ENCODE peak calls at places on chromosomes 16 and 17, in seven cellular contexts. F is mesothelial cell of epicardium, L is PC-9, U is LHCN-M2, M is HuH-7, B is psoas muscle, K is HTR-8/SVneo. C is an unnamed sample.
A peak's percentile ranks its signal among the peaks of the same experiment; 100 is the strongest.

GRCh38 chr16:85045641-85046471 is 18.3 kb downstream of the KIAA0513 start:
- DNase-seq in F (no peak), L (no peak), U (no peak), M (no peak), B (no peak), K (no peak), C (no peak)

GRCh38 chr17:18344021-18344420 is 19.3 kb downstream of the SHMT1 start:
- DNase-seq in F (no peak), L (no peak), U (no peak), M (no peak), B (no peak), K (no peak), C (no peak)

GRCh38 chr17:58344047-58344790 is 7.8 kb downstream of the SUPT4H1 start:
- DNase-seq in F (no peak), L (no peak), U (no peak), M (no peak), B (no peak), K (no peak), C (no peak)

GRCh38 chr17:77666480-77666879 is 292.0 kb upstream of the TNRC6C start:
- DNase-seq in F (no peak), L (no peak), U (no peak), M (no peak), B (no peak), K (no peak), C (no peak)

GRCh38 chr16:83615553-83615952 is 192.2 kb upstream of the HSBP1 start:
- DNase-seq in F (no peak), L (no peak), U (peak; percentile 23), M (no peak), B (no peak), K (no peak), C (no peak)

GRCh38 chr16:82867425-82867824 is 240.7 kb downstream of the CDH13 start:
- DNase-seq in F (no peak), L (no peak), U (peak; percentile 20), M (no peak), B (no peak), K (no peak), C (no peak)

GRCh38 chr17:60301644-60302043 is 90.3 kb downstream of the USP32 start:
- DNase-seq in F (no peak), L (no peak), U (no peak), M (no peak), B (no peak), K (no peak), C (no peak)

GRCh38 chr16:84806256-84806889 is 13.4 kb upstream of the CRISPLD2 start:
- DNase-seq in F (no peak), L (peak; percentile 86), U (peak; percentile 17), M (no peak), B (no peak), K (peak; percentile 95), C (peak; percentile 78)

GRCh38 chr16:26860506-26860905 is 206.2 kb upstream of the C16orf82 start:
- DNase-seq in F (no peak), L (no peak), U (no peak), M (no peak), B (no peak), K (no peak), C (no peak)

GRCh38 chr17:50328360-50328759 is 17.6 kb upstream of the XYLT2 start:
- DNase-seq in F (no peak), L (no peak), U (no peak), M (no peak), B (no peak), K (no peak), C (no peak)

GRCh38 chr17:15973016-15973415 is 26.5 kb downstream of the ZSWIM7 start:
- DNase-seq in F (no peak), L (no peak), U (no peak), M (no peak), B (no peak), K (no peak), C (no peak)

GRCh38 chr17:43823350-43824084 is 9.4 kb downstream of the MPP3 start:
- DNase-seq in F (no peak), L (no peak), U (no peak), M (no peak), B (no peak), K (no peak), C (peak; percentile 69)

GRCh38 chr17:82019905-82020873 is 2.5 kb downstream of the CENPX start:
- DNase-seq in F (no peak), L (no peak), U (peak; percentile 27), M (peak; percentile 94), B (peak; percentile 68), K (peak; percentile 49), C (no peak)

GRCh38 chr16:50478773-50479149 is 69.4 kb upstream of the NKD1 start:
- DNase-seq in F (no peak), L (no peak), U (no peak), M (no peak), B (no peak), K (no peak), C (no peak)

GRCh38 chr16:50501986-50502615 is 46.1 kb upstream of the NKD1 start:
- DNase-seq in F (no peak), L (no peak), U (no peak), M (no peak), B (no peak), K (no peak), C (peak; percentile 13)

GRCh38 chr16:11183035-11183812 is 72.8 kb downstream of the SOCS1 start:
- DNase-seq in F (no peak), L (no peak), U (no peak), M (no peak), B (no peak), K (no peak), C (no peak)

GRCh38 chr17:64698725-64699124 is 36.6 kb upstream of the SMURF2 start:
- DNase-seq in F (no peak), L (no peak), U (no peak), M (no peak), B (no peak), K (no peak), C (no peak)

GRCh38 chr16:75086281-75086680 is 30.3 kb downstream of the LDHD start:
- DNase-seq in F (no peak), L (no peak), U (peak; percentile 44), M (no peak), B (no peak), K (no peak), C (no peak)

GRCh38 chr17:82195675-82196258 is 16.9 kb downstream of the CCDC57 start:
- DNase-seq in F (no peak), L (no peak), U (no peak), M (no peak), B (no peak), K (no peak), C (no peak)

GRCh38 chr17:17044846-17045561 is 2.7 kb downstream of the MPRIP start:
- DNase-seq in F (no peak), L (peak; percentile 82), U (peak; percentile 89), M (no peak), B (no peak), K (no peak), C (no peak)

GRCh38 chr16:52558448-52558847 is 11.5 kb upstream of the TOX3 start:
- DNase-seq in F (no peak), L (no peak), U (no peak), M (no peak), B (no peak), K (no peak), C (no peak)

GRCh38 chr16:29821663-29822115 is 1.4 kb downstream of the MVP start:
- DNase-seq in F (no peak), L (peak; percentile 84), U (peak; percentile 83), M (no peak), B (no peak), K (no peak), C (no peak)

GRCh38 chr17:61294777-61295176 is 104.9 kb upstream of the TBX2 start:
- DNase-seq in F (no peak), L (no peak), U (peak; percentile 67), M (no peak), B (no peak), K (peak; percentile 79), C (no peak)

GRCh38 chr16:4123617-4124300 is 7.5 kb upstream of the ADCY9 start:
- DNase-seq in F (no peak), L (no peak), U (peak; percentile 15), M (no peak), B (no peak), K (no peak), C (no peak)

GRCh38 chr16:64122177-64122576 is 999.7 kb downstream of the CDH11 start:
- DNase-seq in F (no peak), L (no peak), U (peak; percentile 57), M (no peak), B (no peak), K (no peak), C (no peak)

GRCh38 chr17:64155751-64156544 is 26.0 kb upstream of the ERN1 start:
- DNase-seq in F (no peak), L (no peak), U (peak; percentile 37), M (peak; percentile 70), B (peak; percentile 75), K (no peak), C (peak; percentile 86)

GRCh38 chr16:71347146-71347545 is 11.4 kb upstream of the CALB2 start:
- DNase-seq in F (no peak), L (no peak), U (no peak), M (no peak), B (no peak), K (no peak), C (peak; percentile 9)

GRCh38 chr16:28585674-28586073 is 11.2 kb downstream of the SULT1A2 start:
- DNase-seq in F (no peak), L (peak; percentile 82), U (no peak), M (no peak), B (no peak), K (no peak), C (no peak)

GRCh38 chr16:84159006-84159405 is 13.9 kb downstream of the DNAAF1 start:
- DNase-seq in F (no peak), L (no peak), U (no peak), M (no peak), B (no peak), K (no peak), C (no peak)

GRCh38 chr16:28836761-28837064 is 9.4 kb downstream of the TUFM start:
- DNase-seq in F (no peak), L (no peak), U (no peak), M (no peak), B (no peak), K (no peak), C (no peak)

GRCh38 chr17:63821809-63822208 is 5.4 kb upstream of the PSMC5 start:
- DNase-seq in F (no peak), L (no peak), U (no peak), M (no peak), B (no peak), K (no peak), C (no peak)

GRCh38 chr16:88995746-88996535 is 18.9 kb upstream of the CBFA2T3 start:
- DNase-seq in F (no peak), L (no peak), U (no peak), M (no peak), B (no peak), K (no peak), C (no peak)

GRCh38 chr16:86372193-86372592 is 138.1 kb upstream of the FOXF1 start:
- DNase-seq in F (no peak), L (no peak), U (no peak), M (no peak), B (no peak), K (no peak), C (no peak)

GRCh38 chr17:65360961-65361552 is 200.4 kb downstream of the AXIN2 start:
- DNase-seq in F (no peak), L (no peak), U (no peak), M (no peak), B (no peak), K (no peak), C (no peak)

GRCh38 chr16:8712589-8713361 is 38.4 kb downstream of the ABAT start:
- DNase-seq in F (peak; percentile 35), L (no peak), U (no peak), M (no peak), B (no peak), K (no peak), C (no peak)